ENCODE peak calls at places on chromosomes 4 and X, in five cellular contexts. N, Z, C, U and A are unnamed samples.

GRCh38 chr4:37827030-37827705 is 682 bp downstream of the PGM2 start:
- DNase-seq in N (no peak), Z (no peak), C (no peak), U (no peak), A (no peak)

GRCh38 chr4:77360451-77360850 is 203.4 kb downstream of the CCNG2 start:
- DNase-seq in N (no peak), Z (no peak), C (no peak), U (no peak), A (no peak)

GRCh38 chr4:137266511-137266910 is 265.8 kb downstream of the PCDH18 start:
- DNase-seq in N (no peak), Z (no peak), C (no peak), U (no peak), A (no peak)

GRCh38 chr4:82372502-82372873 is 1.3 kb downstream of the HNRNPD start:
- DNase-seq in N (peak), Z (peak), C (no peak), U (no peak), A (no peak)

GRCh38 chrX:139083191-139083590 is 371.7 kb upstream of the FGF13 start:
- DNase-seq in N (no peak), Z (no peak), C (no peak), U (no peak), A (no peak)

GRCh38 chrX:154374361-154375155 is at the start of gene FLNA:
- DNase-seq in N (peak), Z (no peak), C (no peak), U (no peak), A (peak)

GRCh38 chr4:54231419-54232150 is 2.5 kb downstream of the PDGFRA start:
- DNase-seq in N (peak), Z (peak), C (no peak), U (no peak), A (peak)

GRCh38 chrX:1918780-1919179 is 303.9 kb downstream of the ASMT start:
- DNase-seq in N (no peak), Z (no peak), C (no peak), U (no peak), A (no peak)

GRCh38 chr4:2991243-2991642 is 27.9 kb downstream of the GRK4 start:
- DNase-seq in N (no peak), Z (no peak), C (no peak), U (no peak), A (no peak)

GRCh38 chr4:160352637-160353036 is 1249.8 kb downstream of the RAPGEF2 start:
- DNase-seq in N (no peak), Z (no peak), C (no peak), U (no peak), A (no peak)

GRCh38 chrX:30349946-30350345 is 40.8 kb upstream of the NR0B1 start:
- DNase-seq in N (no peak), Z (no peak), C (no peak), U (no peak), A (no peak)

GRCh38 chrX:46485897-46486296 is 59.3 kb downstream of the ZNF674 start:
- DNase-seq in N (no peak), Z (no peak), C (no peak), U (no peak), A (peak)

GRCh38 chrX:100995469-100995868 is 26.0 kb downstream of the ARL13A start:
- DNase-seq in N (no peak), Z (no peak), C (no peak), U (peak), A (no peak)

GRCh38 chrX:5526191-5526590 is 702.5 kb downstream of the NLGN4X start:
- DNase-seq in N (no peak), Z (no peak), C (no peak), U (no peak), A (no peak)

GRCh38 chrX:115564243-115564642 is 3.3 kb downstream of the PLS3 start:
- DNase-seq in N (no peak), Z (no peak), C (no peak), U (no peak), A (no peak)

GRCh38 chrX:34365482-34365881 is 233.4 kb upstream of the FAM47A start:
- DNase-seq in N (peak), Z (no peak), C (no peak), U (peak), A (no peak)

GRCh38 chr4:99506781-99507180 is 4.0 kb upstream of the C4orf17 start:
- DNase-seq in N (no peak), Z (no peak), C (no peak), U (no peak), A (no peak)

GRCh38 chr4:26238782-26239647 is 81.8 kb upstream of the RBPJ start:
- DNase-seq in N (no peak), Z (no peak), C (no peak), U (peak), A (no peak)

GRCh38 chr4:8355864-8356565 is 84.5 kb downstream of the ACOX3 start:
- DNase-seq in N (no peak), Z (no peak), C (no peak), U (no peak), A (peak)

GRCh38 chr4:41865306-41865980 is 69.8 kb upstream of the TMEM33 start:
- DNase-seq in N (peak), Z (no peak), C (no peak), U (no peak), A (peak)

GRCh38 chr4:95409127-95409526 is 139.6 kb downstream of the UNC5C start:
- DNase-seq in N (no peak), Z (no peak), C (no peak), U (no peak), A (no peak)

GRCh38 chrX:154516655-154517100 is 646 bp upstream of the FAM3A start:
- DNase-seq in N (no peak), Z (no peak), C (no peak), U (peak), A (peak)

GRCh38 chrX:357693-358471 is 28.8 kb downstream of the PPP2R3B start:
- DNase-seq in N (no peak), Z (no peak), C (no peak), U (no peak), A (no peak)

GRCh38 chr4:137359691-137360315 is 172.5 kb downstream of the PCDH18 start:
- DNase-seq in N (no peak), Z (no peak), C (no peak), U (peak), A (no peak)

GRCh38 chrX:67700607-67701006 is 156.8 kb downstream of the AR start:
- DNase-seq in N (no peak), Z (no peak), C (no peak), U (no peak), A (no peak)

GRCh38 chr4:104416725-104417363 is 77.8 kb downstream of the CXXC4 start:
- DNase-seq in N (no peak), Z (no peak), C (no peak), U (no peak), A (peak)

GRCh38 chr4:123776267-123776666 is 379.7 kb downstream of the SPRY1 start:
- DNase-seq in N (no peak), Z (no peak), C (no peak), U (no peak), A (no peak)

GRCh38 chr4:130210871-130211270 is 1114.9 kb downstream of the C4orf33 start:
- DNase-seq in N (no peak), Z (no peak), C (no peak), U (peak), A (no peak)

GRCh38 chrX:130083656-130084382 is 26.5 kb downstream of the ELF4 start:
- DNase-seq in N (no peak), Z (no peak), C (no peak), U (no peak), A (no peak)

GRCh38 chrX:150411656-150412055 is 48.5 kb downstream of the MAMLD1 start:
- DNase-seq in N (no peak), Z (no peak), C (no peak), U (no peak), A (no peak)

GRCh38 chr4:136277741-136278140 is 1254.6 kb downstream of the PCDH18 start:
- DNase-seq in N (no peak), Z (no peak), C (no peak), U (no peak), A (no peak)

GRCh38 chr4:80295841-80296240 is 29.4 kb downstream of the FGF5 start:
- DNase-seq in N (no peak), Z (no peak), C (no peak), U (no peak), A (no peak)

GRCh38 chrX:42694260-42694815 is 83.6 kb downstream of the PPP1R2C start:
- DNase-seq in N (no peak), Z (no peak), C (no peak), U (no peak), A (no peak)

GRCh38 chr4:145656156-145656555 is 23.8 kb upstream of the C4orf51 start:
- DNase-seq in N (no peak), Z (no peak), C (no peak), U (no peak), A (no peak)

GRCh38 chr4:147589586-147589985 is 27.6 kb upstream of the TMEM184C start:
- DNase-seq in N (peak), Z (no peak), C (no peak), U (no peak), A (no peak)